ENCODE peak calls at places on chromosomes 2 and 18, in four cellular contexts. One of them, this sample, is unnamed.

GRCh38 chr18:55064760-55065159 is 105.5 kb upstream of the CCDC68 start:
- DNase-seq in hippocampal formation: no peak
- DNase-seq in pancreas: no peak
- DNase-seq in T-helper 1 cell: no peak
- DNase-seq in this sample: no peak

GRCh38 chr2:58512878-58513277 is 271.8 kb upstream of the FANCL start:
- DNase-seq in hippocampal formation: no peak
- DNase-seq in pancreas: no peak
- DNase-seq in T-helper 1 cell: no peak
- DNase-seq in this sample: no peak

GRCh38 chr18:48124857-48125626 is 194.6 kb upstream of the SMAD2 start:
- DNase-seq in hippocampal formation: no peak
- DNase-seq in pancreas: no peak
- DNase-seq in T-helper 1 cell: no peak
- DNase-seq in this sample: no peak

GRCh38 chr2:29033172-29033571 is 41.2 kb downstream of the PCARE start:
- DNase-seq in hippocampal formation: no peak
- DNase-seq in pancreas: no peak
- DNase-seq in T-helper 1 cell: no peak
- DNase-seq in this sample: no peak

GRCh38 chr2:208092093-208092832 is 32.1 kb downstream of the CRYGD start:
- DNase-seq in hippocampal formation: no peak
- DNase-seq in pancreas: no peak
- DNase-seq in T-helper 1 cell: no peak
- DNase-seq in this sample: no peak

GRCh38 chr2:214503568-214503967 is 92.7 kb downstream of the VWC2L start:
- DNase-seq in hippocampal formation: no peak
- DNase-seq in pancreas: no peak
- DNase-seq in T-helper 1 cell: no peak
- DNase-seq in this sample: no peak

GRCh38 chr2:80292474-80292873 is 12.1 kb downstream of the LRRTM1 start:
- DNase-seq in hippocampal formation: no peak
- DNase-seq in pancreas: no peak
- DNase-seq in T-helper 1 cell: no peak
- DNase-seq in this sample: no peak

GRCh38 chr2:180540761-180541160 is 439.6 kb upstream of the UBE2E3 start:
- DNase-seq in hippocampal formation: no peak
- DNase-seq in pancreas: no peak
- DNase-seq in T-helper 1 cell: no peak
- DNase-seq in this sample: no peak

GRCh38 chr2:105078906-105079305 is 41.0 kb downstream of the MRPS9 start:
- DNase-seq in hippocampal formation: no peak
- DNase-seq in pancreas: no peak
- DNase-seq in T-helper 1 cell: no peak
- DNase-seq in this sample: no peak

GRCh38 chr2:230908595-230909191 is 16.3 kb downstream of the GPR55 start:
- DNase-seq in hippocampal formation: no peak
- DNase-seq in pancreas: no peak
- DNase-seq in T-helper 1 cell: no peak
- DNase-seq in this sample: no peak

GRCh38 chr2:96526615-96527014 is 9.9 kb upstream of the ARID5A start:
- DNase-seq in hippocampal formation: no peak
- DNase-seq in pancreas: no peak
- DNase-seq in T-helper 1 cell: no peak
- DNase-seq in this sample: no peak

GRCh38 chr2:235394278-235394828 is 99.5 kb upstream of the AGAP1 start:
- DNase-seq in hippocampal formation: no peak
- DNase-seq in pancreas: no peak
- DNase-seq in T-helper 1 cell: no peak
- DNase-seq in this sample: no peak

GRCh38 chr2:161208527-161209139 is 48.4 kb downstream of the TANK start:
- DNase-seq in hippocampal formation: no peak
- DNase-seq in pancreas: no peak
- DNase-seq in T-helper 1 cell: no peak
- DNase-seq in this sample: peak

GRCh38 chr18:37393221-37393828 is 172.3 kb downstream of the CELF4 start:
- DNase-seq in hippocampal formation: peak
- DNase-seq in pancreas: no peak
- DNase-seq in T-helper 1 cell: no peak
- DNase-seq in this sample: no peak

GRCh38 chr18:12304351-12305210 is 3.5 kb upstream of the TUBB6 start:
- DNase-seq in hippocampal formation: no peak
- DNase-seq in pancreas: no peak
- DNase-seq in T-helper 1 cell: no peak
- DNase-seq in this sample: no peak

This sample was measured in brain pericyte.